ENCODE peak calls at places on chromosomes 5 and 9, in seven cellular contexts. U is A549, Q is ovary, F is HFF-Myc, H is foreskin fibroblast, L is thyroid gland, Y is NB4. W is an unnamed sample.

GRCh38 chr9:92657296-92658094 is 12.4 kb downstream of the IPPK start:
- DNase-seq in U (no peak), Q (no peak), F (no peak), H (no peak), L (no peak), Y (peak; percentile 80), W (no peak)

GRCh38 chr5:177489119-177489716 is 8.2 kb downstream of the PDLIM7 start:
- DNase-seq in U (peak; percentile 41), Q (no peak), F (no peak), H (no peak), L (no peak), Y (no peak), W (peak; percentile 32)

GRCh38 chr5:175335691-175336090 is 108.3 kb downstream of the DRD1 start:
- DNase-seq in U (no peak), Q (no peak), F (no peak), H (no peak), L (no peak), Y (no peak), W (no peak)

GRCh38 chr9:87792831-87793288 is 66.9 kb downstream of the CTSL start:
- DNase-seq in U (peak; percentile 95), Q (peak; percentile 21), F (peak; percentile 56), H (peak; percentile 78), L (no peak), Y (peak; percentile 97), W (peak; percentile 86)

GRCh38 chr9:128696923-128697707 is 5.2 kb upstream of the PKN3 start:
- DNase-seq in U (no peak), Q (no peak), F (no peak), H (no peak), L (no peak), Y (no peak), W (no peak)

GRCh38 chr9:137435980-137436760 is 5.0 kb downstream of the ENTPD8 start:
- DNase-seq in U (peak; percentile 77), Q (peak; percentile 90), F (no peak), H (peak; percentile 63), L (peak; percentile 85), Y (peak; percentile 61), W (no peak)

GRCh38 chr5:36643162-36643561 is 36.8 kb downstream of the SLC1A3 start:
- DNase-seq in U (no peak), Q (no peak), F (no peak), H (no peak), L (no peak), Y (no peak), W (no peak)

GRCh38 chr9:6354072-6354686 is 26.0 kb downstream of the TPD52L3 start:
- DNase-seq in U (peak; percentile 69), Q (no peak), F (peak; percentile 47), H (peak; percentile 65), L (no peak), Y (peak; percentile 85), W (peak; percentile 77)

GRCh38 chr9:19699757-19700156 is 89.1 kb downstream of the SLC24A2 start:
- DNase-seq in U (no peak), Q (no peak), F (no peak), H (no peak), L (no peak), Y (no peak), W (no peak)

GRCh38 chr5:72107874-72108199 is 562 bp downstream of the MAP1B start:
- DNase-seq in U (peak; percentile 55), Q (peak; percentile 28), F (no peak), H (no peak), L (peak; percentile 6), Y (peak; percentile 63), W (peak; percentile 14)

GRCh38 chr9:79583957-79584654 is 12.3 kb downstream of the TLE4 start:
- DNase-seq in U (no peak), Q (no peak), F (no peak), H (no peak), L (no peak), Y (peak; percentile 90), W (peak; percentile 20)

GRCh38 chr5:145776886-145777285 is 58.3 kb downstream of the PRELID2 start:
- DNase-seq in U (no peak), Q (no peak), F (no peak), H (peak; percentile 24), L (no peak), Y (no peak), W (no peak)

GRCh38 chr5:126124706-126125345 is 298.4 kb upstream of the GRAMD2B start:
- DNase-seq in U (no peak), Q (no peak), F (no peak), H (peak; percentile 73), L (no peak), Y (peak; percentile 25), W (no peak)

GRCh38 chr5:96875805-96876291 is 452 bp upstream of the ERAP2 start:
- DNase-seq in U (no peak), Q (no peak), F (no peak), H (no peak), L (no peak), Y (peak; percentile 36), W (no peak)

GRCh38 chr5:158899201-158899600 is 200.5 kb downstream of the EBF1 start:
- DNase-seq in U (no peak), Q (no peak), F (peak; percentile 24), H (peak; percentile 21), L (no peak), Y (no peak), W (no peak)

GRCh38 chr5:87899109-87900100 is 369.2 kb downstream of the TMEM161B start:
- DNase-seq in U (no peak), Q (peak; percentile 17), F (no peak), H (peak; percentile 36), L (peak; percentile 5), Y (peak; percentile 69), W (peak; percentile 68)

GRCh38 chr5:142981886-142982820 is 212.0 kb downstream of the ARHGAP26 start:
- DNase-seq in U (no peak), Q (peak; percentile 68), F (peak; percentile 87), H (peak; percentile 72), L (peak; percentile 94), Y (no peak), W (no peak)

GRCh38 chr9:113398796-113399195 is 2.3 kb downstream of the ALAD start:
- DNase-seq in U (no peak), Q (no peak), F (no peak), H (no peak), L (no peak), Y (no peak), W (no peak)

DNA sequence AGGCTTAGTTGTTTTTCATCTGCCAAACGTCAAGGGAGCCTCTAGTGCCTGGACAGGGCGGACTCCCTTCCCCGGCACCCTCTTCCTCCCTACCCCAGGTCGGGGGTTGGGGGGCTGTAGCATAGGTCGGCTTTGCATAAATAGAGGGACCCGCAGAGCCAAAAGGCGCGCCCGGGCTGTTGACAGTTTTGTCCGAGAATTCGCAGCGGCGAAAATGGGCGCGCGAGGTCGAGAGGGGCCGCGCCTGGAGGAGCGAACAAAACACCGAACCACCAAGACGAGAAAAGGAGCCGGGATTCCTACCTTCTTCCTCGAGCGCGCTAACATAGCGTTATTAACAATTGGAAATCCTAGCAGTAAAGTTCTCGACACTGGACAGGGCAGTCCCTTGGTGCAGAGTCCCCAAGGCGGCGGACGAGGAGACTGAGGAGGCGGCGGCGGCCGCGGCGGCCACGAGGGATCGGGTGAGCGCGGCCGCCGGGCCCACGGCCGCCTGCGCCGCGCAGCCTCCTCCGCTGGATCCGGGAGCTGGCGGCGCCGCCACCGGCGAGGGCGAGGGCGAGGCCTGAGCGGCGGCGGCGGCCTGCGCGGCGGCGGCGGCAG is 1.8 kb downstream of the FOXD1 start:
- DNase-seq in U (peak; percentile 35), Q (no peak), F (no peak), H (no peak), L (no peak), Y (no peak), W (no peak)
- H3K4me3 ChIP-seq in U (peak overlapping the region; percentile 67), Q (no peak overlapping the region), F (peak overlapping the region; percentile 76), H (peak overlapping the region; percentile 82), L (no peak overlapping the region), Y (no peak overlapping the region), W (peak overlapping the region; percentile 42)

DNA sequence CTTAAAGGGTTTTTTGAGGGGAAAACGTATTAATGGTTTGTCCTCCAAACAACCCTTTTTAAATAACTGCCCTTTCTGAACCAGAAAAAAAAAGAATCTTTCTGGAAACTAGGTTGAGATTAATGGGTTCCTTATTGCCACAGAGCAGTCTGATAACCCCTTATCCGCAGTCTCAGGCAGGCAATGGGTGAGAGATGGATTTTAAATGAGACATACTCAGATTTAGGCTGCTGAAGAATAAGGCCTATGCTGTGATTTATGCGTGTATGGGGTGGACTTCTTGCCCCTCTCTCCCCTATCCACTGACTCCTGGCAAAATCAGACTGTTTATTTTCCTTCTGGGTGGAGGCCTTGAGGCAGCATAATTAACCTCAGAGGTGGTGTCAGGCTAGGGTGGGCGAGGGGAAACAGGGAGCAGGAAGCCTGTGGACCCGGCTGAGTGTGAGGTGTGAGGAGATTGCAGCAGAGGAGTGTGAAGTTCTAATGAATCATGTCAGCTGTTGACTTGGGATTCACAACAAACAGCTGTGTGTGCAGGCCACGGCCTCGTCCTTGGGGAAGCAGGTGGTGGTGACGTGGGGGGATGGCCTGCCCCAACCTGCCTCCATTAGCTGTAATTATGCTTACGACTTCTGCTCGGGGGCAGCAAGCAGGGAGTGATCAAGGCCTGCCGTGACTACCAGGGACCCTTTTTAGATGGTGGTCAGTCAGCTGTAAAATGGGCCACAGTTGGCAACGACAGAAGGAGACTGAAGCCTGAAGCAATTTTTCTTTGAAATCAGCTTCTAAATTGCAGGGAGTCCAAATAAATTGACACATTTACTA is 196.4 kb downstream of the SEMA6A start:
- DNase-seq in U (no peak), Q (no peak), F (no peak), H (no peak), L (no peak), Y (no peak), W (no peak)
- TF ChIP-seq CTCF in U (no peak), Q (no peak), F (no peak), H (no peak), L (no peak), Y (no peak), W (no peak)

DNA sequence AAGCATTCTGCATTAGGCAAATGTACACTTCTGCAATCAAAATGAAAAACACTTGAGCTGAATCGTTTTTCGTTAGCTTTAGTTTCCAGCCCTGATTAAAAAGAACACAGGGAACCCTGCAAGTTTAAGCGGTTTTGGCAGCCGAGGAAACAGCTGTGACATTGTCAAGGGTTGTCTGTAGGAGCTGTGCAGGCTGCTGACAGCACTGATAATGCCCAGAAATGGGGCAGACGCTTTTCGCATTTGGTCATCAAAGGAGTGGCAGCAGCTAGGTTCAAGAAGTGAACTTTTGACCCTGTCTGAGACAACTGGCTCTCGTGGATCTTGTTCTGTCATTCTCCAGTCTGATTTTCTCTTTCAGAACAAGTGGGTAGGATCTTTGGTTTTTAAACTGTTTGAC is 165.6 kb upstream of the CCDC152 start:
- DNase-seq in U (no peak), Q (no peak), F (no peak), H (peak; percentile 21), L (peak; percentile 47), Y (no peak), W (peak; percentile 16)
- H3K4me3 ChIP-seq in U (no peak overlapping the region), Q (no peak overlapping the region), F (no peak overlapping the region), H (no peak overlapping the region), L (no peak overlapping the region), Y (no peak overlapping the region), W (no peak overlapping the region)

GRCh38 chr9:134557331-134557730 is 84.3 kb upstream of the COL5A1 start:
- DNase-seq in U (no peak), Q (no peak), F (no peak), H (no peak), L (no peak), Y (no peak), W (no peak)

GRCh38 chr9:134560654-134561053 is 80.9 kb upstream of the COL5A1 start:
- DNase-seq in U (no peak), Q (no peak), F (no peak), H (no peak), L (no peak), Y (peak; percentile 39), W (no peak)

GRCh38 chr9:134560206-134560605 is 81.4 kb upstream of the COL5A1 start:
- DNase-seq in U (no peak), Q (no peak), F (no peak), H (no peak), L (no peak), Y (no peak), W (no peak)

GRCh38 chr9:134558124-134558805 is 83.3 kb upstream of the COL5A1 start:
- DNase-seq in U (no peak), Q (no peak), F (no peak), H (no peak), L (no peak), Y (no peak), W (no peak)

GRCh38 chr9:134559013-134559412 is 82.6 kb upstream of the COL5A1 start:
- DNase-seq in U (no peak), Q (no peak), F (no peak), H (no peak), L (no peak), Y (peak; percentile 78), W (no peak)
- TF ChIP-seq CTCF in U (no peak), Q (no peak), F (no peak), H (no peak), L (no peak), Y (no peak), W (no peak)